ENCODE peak calls at places on chromosomes 1 and 21, in five cellular contexts. D, N, O, U and B are unnamed samples.

GRCh38 chr1:75539230-75540116 is 71.4 kb downstream of the SLC44A5 start:
- DNase-seq in O (no peak), U (no peak), N (no peak), D (peak), B (peak)

GRCh38 chr1:42913426-42914091 is 45.1 kb downstream of the SLC2A1 start:
- DNase-seq in D (peak), N (peak), U (no peak), O (peak), B (peak)

GRCh38 chr1:84101204-84101603 is 42.9 kb upstream of the PRKACB start:
- DNase-seq in U (no peak), N (no peak), O (no peak), D (no peak), B (no peak)

GRCh38 chr21:43880111-43880985 is 15.3 kb downstream of the AGPAT3 start:
- DNase-seq in O (peak), U (no peak), N (peak), D (no peak), B (peak)

GRCh38 chr1:180778782-180779398 is 133.8 kb upstream of the KIAA1614 start:
- DNase-seq in D (no peak), N (no peak), U (no peak), O (no peak), B (no peak)

GRCh38 chr1:245873883-245874671 is 633.0 kb downstream of the SMYD3 start:
- DNase-seq in D (peak), O (peak), U (no peak), N (no peak), B (peak)

GRCh38 chr1:208604295-208604694 is 360.1 kb upstream of the PLXNA2 start:
- DNase-seq in N (no peak), O (peak), D (peak), U (no peak), B (no peak)

GRCh38 chr21:43291347-43291950 is 122.6 kb downstream of the CRYAA start:
- DNase-seq in U (no peak), O (no peak), D (no peak), N (no peak), B (no peak)

GRCh38 chr1:1626207-1627141 is 5.5 kb upstream of the MMP23B start:
- DNase-seq in D (no peak), U (no peak), N (no peak), O (no peak), B (no peak)

GRCh38 chr21:21682172-21682571 is 684.0 kb downstream of the NCAM2 start:
- DNase-seq in U (no peak), N (no peak), O (peak), D (peak), B (peak)

GRCh38 chr1:51285055-51285454 is 45.3 kb downstream of the TTC39A start:
- DNase-seq in O (no peak), D (no peak), N (no peak), U (no peak), B (no peak)

GRCh38 chr1:66981679-66982078 is 56.9 kb downstream of the MIER1 start:
- DNase-seq in N (no peak), O (no peak), D (peak), U (no peak), B (peak)

GRCh38 chr1:160129046-160129445 is 13.5 kb downstream of the ATP1A2 start:
- DNase-seq in O (peak), D (peak), N (no peak), U (no peak), B (peak)

GRCh38 chr1:110616587-110616986 is 10.4 kb upstream of the KCNA2 start:
- DNase-seq in N (no peak), D (peak), O (peak), U (no peak), B (peak)

GRCh38 chr21:42465008-42465878 is 30.8 kb downstream of the RSPH1 start:
- DNase-seq in N (peak), D (no peak), U (no peak), O (no peak), B (no peak)

GRCh38 chr1:49842596-49842995 is 181.2 kb downstream of the AGBL4 start:
- DNase-seq in U (no peak), N (no peak), O (no peak), D (no peak), B (no peak)

GRCh38 chr1:10387611-10388386 is 11.1 kb upstream of the PGD start:
- DNase-seq in D (peak), N (peak), U (no peak), O (peak), B (peak)